ENCODE peak calls at places on chromosomes 5 and 9, in four cellular contexts. R, N, Q and K are unnamed samples. For H3K27me3, the result is how much of the 10 kb centered on the place peaks cover.

GRCh38 chr5:66912787-66913186 is 283.8 kb downstream of the CD180 start:
- DNase-seq in R (no peak), N (no peak), Q (no peak), K (no peak)

GRCh38 chr9:79155308-79155707 is 416.5 kb upstream of the TLE4 start:
- DNase-seq in R (no peak), N (no peak), Q (no peak), K (peak)

GRCh38 chr9:16832101-16832500 is 38.4 kb downstream of the BNC2 start:
- DNase-seq in R (no peak), N (no peak), Q (no peak), K (no peak)

GRCh38 chr9:20403346-20403745 is 219.0 kb downstream of the MLLT3 start:
- DNase-seq in R (no peak), N (no peak), Q (no peak), K (no peak)

GRCh38 chr5:9381464-9381863 is 164.4 kb downstream of the SEMA5A start:
- DNase-seq in R (no peak), N (no peak), Q (no peak), K (no peak)

GRCh38 chr9:121302786-121303185 is 34.8 kb downstream of the GSN start:
- DNase-seq in R (no peak), N (no peak), Q (no peak), K (no peak)

GRCh38 chr5:91293131-91293530 is 90.0 kb downstream of the ARRDC3 start:
- DNase-seq in R (no peak), N (no peak), Q (peak), K (no peak)

GRCh38 chr9:114745108-114745848 is 60.6 kb downstream of the TNFSF15 start:
- DNase-seq in R (no peak), N (peak), Q (no peak), K (no peak)

GRCh38 chr5:113378081-113378480 is 56.7 kb downstream of the TSSK1B start:
- DNase-seq in R (no peak), N (no peak), Q (no peak), K (no peak)

GRCh38 chr9:114484854-114485443 is 20.3 kb downstream of the WHRN start:
- DNase-seq in R (peak), N (peak), Q (peak), K (peak)

GRCh38 chr9:94528886-94529285 is 26.0 kb upstream of the PCAT7 start:
- DNase-seq in R (no peak), N (no peak), Q (no peak), K (no peak)
- H3K27me3 ChIP-seq in R (under half), N (under half), Q (under half), K (under half)

GRCh38 chr9:132791699-132792240 is 86.3 kb downstream of the AK8 start:
- DNase-seq in R (no peak), N (no peak), Q (no peak), K (no peak)
- H3K27me3 ChIP-seq in R (under half), N (half or more), Q (under half), K (under half)

GRCh38 chr9:111037744-111038335 is 430 bp downstream of the LPAR1 start:
- DNase-seq in R (no peak), N (peak), Q (peak), K (peak)
- H3K27me3 ChIP-seq in R (under half), N (under half), Q (under half), K (under half)

GRCh38 chr5:135487839-135488514 is 35.8 kb upstream of the TIFAB start:
- DNase-seq in R (no peak), N (peak), Q (no peak), K (no peak)
- H3K27me3 ChIP-seq in R (under half), N (under half), Q (half or more), K (under half)

DNA sequence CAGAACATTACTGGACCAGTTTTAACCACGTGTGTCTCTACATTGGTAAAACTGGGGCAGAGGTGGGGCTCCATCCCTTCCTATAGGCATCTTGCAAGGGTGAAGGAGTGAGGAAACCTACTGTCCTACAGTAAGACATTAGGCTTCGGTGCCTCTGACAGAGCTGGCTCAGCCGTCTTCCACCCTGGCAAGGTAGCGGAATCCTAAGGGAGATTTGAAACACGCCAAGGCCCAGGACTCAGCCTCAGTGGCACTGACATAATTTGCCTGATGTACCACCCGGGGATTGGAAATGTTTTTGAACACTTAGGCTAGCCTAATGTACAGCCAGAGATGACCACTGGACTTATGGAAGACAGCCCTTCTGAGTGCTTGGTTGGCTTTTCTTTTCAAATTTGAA is 329.7 kb upstream of the IRX1 start:
- DNase-seq in R (no peak), N (no peak), Q (no peak), K (no peak)
- H3K27me3 ChIP-seq in R (under half), N (under half), Q (under half), K (under half)

DNA sequence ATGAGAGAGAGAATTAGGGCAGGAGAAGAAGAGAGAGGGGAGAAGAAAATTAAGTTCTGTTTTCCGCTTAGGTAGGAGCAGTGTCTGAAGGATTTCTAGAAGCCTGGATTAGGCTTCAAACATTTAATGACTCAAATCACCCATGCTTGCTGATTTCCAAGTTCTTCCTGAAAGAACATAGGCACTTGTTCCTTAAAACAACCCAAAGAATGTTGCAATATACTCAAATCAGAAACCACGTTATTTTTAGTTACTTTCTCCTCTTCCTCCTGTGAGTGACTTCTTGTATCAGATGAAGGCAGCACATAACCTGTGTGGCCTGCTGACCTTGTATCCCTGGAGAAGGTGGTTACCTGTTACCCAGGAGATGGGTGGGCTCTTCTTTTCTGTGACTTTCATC is 351.5 kb upstream of the KLF4 start:
- DNase-seq in R (no peak), N (no peak), Q (no peak), K (no peak)
- H3K27me3 ChIP-seq in R (under half), N (under half), Q (under half), K (under half)